ENCODE peak calls at places on chromosome 1, in seven cellular contexts. X is endodermal cell; K is ureter; Z is T-cell; V is stimulated activated CD8-positive, alpha-beta memory T cell treated with anti-CD3 and anti-CD28 coated beads, Interleukin-12 subunit alpha, Interleukin-12 subunit beta, amount 100 ng/mL, for 4 hours; U is neuronal stem cell; P is SJCRH30. J is an unnamed sample.

GRCh38 chr1:66399888-66400529 is 133.9 kb upstream of the SGIP1 start:
- DNase-seq in X (no peak), K (no peak), Z (no peak), V (no peak), U (no peak), P (no peak), J (peak; percentile 18)

GRCh38 chr1:91997607-91998195 is 32.1 kb upstream of the EPHX4 start:
- DNase-seq in X (peak; percentile 51), K (no peak), Z (peak; percentile 48), V (no peak), U (peak; percentile 17), P (peak; percentile 48), J (peak; percentile 62)

GRCh38 chr1:207918571-207918970 is 7.6 kb upstream of the CD34 start:
- DNase-seq in X (no peak), K (no peak), Z (no peak), V (no peak), U (no peak), P (no peak), J (no peak)

GRCh38 chr1:208917719-208918118 is 665.8 kb upstream of the CAMK1G start:
- DNase-seq in X (no peak), K (no peak), Z (no peak), V (no peak), U (no peak), P (peak; percentile 45), J (no peak)

GRCh38 chr1:226304291-226304955 is 4.5 kb downstream of the LIN9 start:
- DNase-seq in X (no peak), K (no peak), Z (no peak), V (no peak), U (no peak), P (no peak), J (no peak)

GRCh38 chr1:65147424-65148177 is 402 bp upstream of the AK4 start:
- DNase-seq in X (peak; percentile 83), K (peak; percentile 63), Z (no peak), V (peak; percentile 14), U (peak; percentile 31), P (peak; percentile 52), J (peak; percentile 21)

GRCh38 chr1:13751985-13752384 is 52.0 kb downstream of the PRDM2 start:
- DNase-seq in X (no peak), K (no peak), Z (no peak), V (no peak), U (no peak), P (no peak), J (no peak)

GRCh38 chr1:117368116-117369108 is 1.2 kb downstream of the MAN1A2 start:
- DNase-seq in X (no peak), K (no peak), Z (no peak), V (no peak), U (no peak), P (peak; percentile 56), J (peak; percentile 41)

GRCh38 chr1:59195151-59195550 is 101.7 kb upstream of the FGGY start:
- DNase-seq in X (no peak), K (no peak), Z (no peak), V (no peak), U (no peak), P (no peak), J (no peak)

J was measured in fibroblast of mammary gland.